ENCODE peak calls at places on chromosomes 13 and 19, in ten cellular contexts. Q, E, X, O, Y, J, A, P, F and L are unnamed samples. For H3K36me3, the result is how much of the 10 kb centered on the place peaks cover.

GRCh38 chr19:29805026-29805925 is 6.5 kb upstream of the CCNE1 start:
- DNase-seq in J (no peak), O (no peak), F (no peak), Y (peak), P (no peak), A (peak), Q (no peak), E (no peak), X (no peak), L (no peak)

GRCh38 chr13:30409911-30410704 is 12.2 kb upstream of the UBE2L5 start:
- DNase-seq in J (peak), X (no peak), E (no peak), Y (peak), F (no peak), Q (no peak), A (peak), O (peak), P (no peak), L (no peak)

GRCh38 chr19:43634877-43635560 is 4.6 kb downstream of the CADM4 start:
- DNase-seq in P (peak), E (no peak), X (peak), Q (no peak), F (no peak), Y (no peak), O (peak), J (peak), A (no peak), L (no peak)

GRCh38 chr19:28289294-28290063 is 923.5 kb downstream of the UQCRFS1 start:
- DNase-seq in Y (peak), A (no peak), J (peak), P (no peak), O (peak), X (no peak), F (no peak), E (no peak), Q (peak), L (no peak)

GRCh38 chr19:47156861-47157454 is 26.3 kb downstream of the SAE1 start:
- DNase-seq in O (no peak), E (no peak), F (no peak), A (no peak), J (peak), Y (no peak), X (no peak), P (no peak), Q (no peak), L (no peak)

GRCh38 chr13:35514801-35515502 is 38.5 kb upstream of the MAB21L1 start:
- DNase-seq in E (no peak), P (no peak), A (no peak), Y (no peak), O (no peak), F (no peak), X (no peak), Q (no peak), J (no peak), L (no peak)

GRCh38 chr13:60080871-60081270 is 82.9 kb downstream of the DIAPH3 start:
- DNase-seq in Q (no peak), O (no peak), P (no peak), E (no peak), J (no peak), A (no peak), Y (no peak), X (no peak), F (no peak), L (no peak)

GRCh38 chr13:25874907-25875306 is 176.9 kb downstream of the SHISA2 start:
- DNase-seq in F (no peak), E (no peak), X (peak), P (no peak), Y (no peak), O (peak), Q (no peak), J (no peak), A (no peak), L (no peak)

GRCh38 chr19:2983351-2984195 is 6.2 kb downstream of the TLE6 start:
- DNase-seq in X (peak), E (no peak), A (peak), F (no peak), Q (peak), Y (peak), P (peak), O (peak), J (peak), L (no peak)

GRCh38 chr13:72205773-72206172 is 338.8 kb upstream of the DACH1 start:
- DNase-seq in O (no peak), E (no peak), P (no peak), F (no peak), X (no peak), A (no peak), Y (peak), J (no peak), Q (no peak), L (no peak)

GRCh38 chr19:18366027-18366435 is 19.9 kb upstream of the GDF15 start:
- DNase-seq in E (no peak), A (no peak), J (no peak), Y (peak), P (no peak), Q (no peak), X (no peak), F (no peak), O (no peak), L (no peak)

GRCh38 chr13:89746554-89746953 is 1600.9 kb upstream of the MIR17HG start:
- DNase-seq in A (no peak), P (no peak), Q (no peak), Y (no peak), E (no peak), F (no peak), O (no peak), J (peak), X (no peak), L (no peak)

GRCh38 chr13:103044054-103044453 is 22.2 kb downstream of the SLC10A2 start:
- DNase-seq in F (no peak), Y (peak), P (no peak), A (no peak), J (no peak), E (no peak), Q (no peak), X (no peak), O (no peak), L (no peak)

GRCh38 chr19:50252111-50252886 is 48.9 kb downstream of the MYH14 start:
- DNase-seq in A (no peak), J (peak), P (peak), E (no peak), F (no peak), Y (no peak), O (peak), Q (peak), X (peak), L (no peak)

GRCh38 chr19:35095667-35096368 is 19.8 kb upstream of the FXYD3 start:
- DNase-seq in J (no peak), X (no peak), E (no peak), Y (peak), Q (no peak), A (no peak), F (no peak), O (no peak), P (no peak), L (no peak)

GRCh38 chr13:83666126-83666525 is 216.1 kb downstream of the SLITRK1 start:
- DNase-seq in Q (no peak), X (no peak), E (no peak), F (no peak), O (no peak), J (no peak), P (no peak), Y (no peak), A (peak), L (peak)

GRCh38 chr13:21717817-21718216 is 46.9 kb downstream of the FGF9 start:
- DNase-seq in J (no peak), O (no peak), Q (no peak), E (no peak), Y (peak), P (no peak), X (no peak), F (peak), A (no peak), L (no peak)

GRCh38 chr13:31807090-31807541 is 67.8 kb downstream of the RXFP2 start:
- DNase-seq in Y (peak), E (no peak), J (peak), F (peak), Q (no peak), X (no peak), O (no peak), A (no peak), P (no peak), L (no peak)

GRCh38 chr13:114313061-114313860 is 1.0 kb upstream of the CHAMP1 start:
- DNase-seq in J (no peak), E (no peak), O (no peak), X (peak), P (no peak), Q (no peak), A (peak), F (no peak), Y (no peak), L (no peak)

GRCh38 chr19:38852231-38853044 is 2.7 kb upstream of the HNRNPL start:
- DNase-seq in J (peak), E (peak), A (peak), Q (peak), P (peak), Y (peak), O (peak), F (no peak), X (peak), L (no peak)

GRCh38 chr13:39597828-39598227 is 5.2 kb downstream of the LHFPL6 start:
- DNase-seq in A (peak), F (no peak), J (peak), Q (no peak), O (no peak), E (no peak), P (no peak), Y (no peak), X (peak), L (no peak)

GRCh38 chr19:54156953-54157352 is 2.6 kb downstream of the LENG1 start:
- DNase-seq in J (no peak), P (no peak), Y (no peak), O (no peak), A (no peak), E (no peak), F (no peak), X (no peak), Q (no peak), L (no peak)

GRCh38 chr13:80340643-80341097 is 256 bp downstream of the SPRY2 start:
- DNase-seq in J (peak), F (no peak), P (no peak), E (no peak), Y (no peak), Q (no peak), A (peak), X (no peak), O (no peak), L (no peak)

GRCh38 chr13:28001837-28002473 is 13.5 kb upstream of the URAD start:
- DNase-seq in F (no peak), O (no peak), P (no peak), J (no peak), Y (no peak), E (peak), X (no peak), A (no peak), Q (no peak), L (no peak)

GRCh38 chr13:33230178-33230881 is 55.2 kb downstream of the STARD13 start:
- DNase-seq in A (peak), J (peak), P (no peak), O (no peak), F (no peak), Y (no peak), Q (no peak), E (no peak), X (no peak), L (no peak)

GRCh38 chr13:20489185-20489820 is 36.4 kb downstream of the CRYL1 start:
- DNase-seq in P (no peak), F (no peak), J (no peak), Q (no peak), Y (no peak), A (peak), E (no peak), O (peak), X (peak), L (no peak)

GRCh38 chr13:81395368-81395767 is 1054.4 kb upstream of the SPRY2 start:
- DNase-seq in P (no peak), A (no peak), Q (peak), F (no peak), X (no peak), E (no peak), J (peak), O (no peak), Y (no peak), L (no peak)

GRCh38 chr13:75405976-75406703 is 75.8 kb downstream of the TBC1D4 start:
- DNase-seq in P (no peak), Q (no peak), J (peak), F (no peak), E (no peak), O (no peak), A (no peak), X (no peak), Y (no peak), L (no peak)

GRCh38 chr19:35558400-35559280 is 4.8 kb downstream of the ATP4A start:
- DNase-seq in E (no peak), X (no peak), Y (no peak), P (no peak), O (no peak), Q (no peak), F (no peak), J (no peak), A (no peak), L (no peak)

GRCh38 chr19:1525343-1525742 is 1.5 kb downstream of the PLK5 start:
- DNase-seq in O (no peak), X (no peak), P (peak), E (no peak), Q (no peak), J (no peak), Y (no peak), F (no peak), A (no peak), L (no peak)
- TF ChIP-seq CTCF in O (no peak), X (no peak), P (no peak), E (no peak), Q (no peak), J (no peak), Y (no peak), F (no peak), A (no peak), L (no peak)

GRCh38 chr19:13031917-13032623 is 36.8 kb downstream of the NFIX start:
- DNase-seq in Y (peak), F (no peak), J (no peak), X (no peak), O (no peak), A (peak), E (no peak), P (no peak), Q (no peak), L (no peak)
- H3K36me3 ChIP-seq in Y (under half), F (under half), J (under half), X (under half), O (under half), A (under half), E (under half), P (under half), Q (under half), L (under half)

GRCh38 chr19:37719111-37719926 is at the start of gene ZNF607:
- DNase-seq in O (peak), E (peak), P (peak), X (peak), Y (peak), Q (peak), A (peak), J (peak), F (peak), L (peak)
- TF ChIP-seq CTCF in O (peak), E (peak), P (peak), X (peak), Y (peak), Q (peak), A (peak), J (peak), F (peak), L (peak)

DNA sequence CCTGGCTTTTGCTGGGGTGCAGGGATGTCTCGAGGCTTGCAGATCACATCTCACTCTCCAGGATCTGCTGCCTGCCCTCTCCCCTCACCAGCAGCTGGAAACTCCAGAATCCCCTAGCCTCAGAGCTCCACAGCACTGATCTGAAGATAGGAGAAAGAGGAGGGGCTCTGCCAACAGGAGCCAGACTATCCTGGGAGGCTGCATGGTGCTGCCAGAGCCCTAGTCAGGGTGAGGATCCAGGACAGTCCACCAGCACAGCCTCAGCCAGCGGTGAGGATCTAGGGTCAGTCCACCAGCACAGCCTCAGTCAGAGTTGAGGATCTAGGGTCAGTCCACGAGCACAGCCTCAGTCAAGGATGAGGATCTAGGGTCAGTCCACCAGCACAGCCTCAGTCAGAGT is 65.2 kb downstream of the RAB20 start:
- DNase-seq in Y (no peak), X (no peak), J (no peak), A (no peak), O (no peak), P (no peak), Q (no peak), F (no peak), E (no peak), L (no peak)
- H3K36me3 ChIP-seq in Y (under half), X (under half), J (under half), A (half or more), O (under half), P (under half), Q (under half), F (under half), E (under half), L (under half)

GRCh38 chr13:54989418-54989817 is 1960.8 kb downstream of the OLFM4 start:
- DNase-seq in P (no peak), X (no peak), O (no peak), Y (no peak), E (no peak), Q (no peak), A (no peak), J (no peak), F (no peak), L (no peak)
- TF ChIP-seq CTCF in P (peak), X (no peak), O (no peak), Y (no peak), E (no peak), Q (no peak), A (no peak), J (no peak), F (no peak), L (no peak)

GRCh38 chr13:49053899-49054298 is 78.2 kb downstream of the FNDC3A start:
- DNase-seq in Q (no peak), A (no peak), X (no peak), F (no peak), E (no peak), J (no peak), P (no peak), Y (no peak), O (no peak), L (no peak)
- H3K36me3 ChIP-seq in Q (under half), A (under half), X (under half), F (under half), E (under half), J (under half), P (under half), Y (under half), O (under half), L (under half)

GRCh38 chr19:33375760-33376159 is 2.3 kb downstream of the CEBPG start:
- DNase-seq in A (peak), Q (no peak), O (no peak), P (no peak), J (peak), Y (peak), E (no peak), X (no peak), F (no peak), L (no peak)

GRCh38 chr19:33375156-33375744 is 1.7 kb downstream of the CEBPG start:
- DNase-seq in A (no peak), P (no peak), O (no peak), Y (no peak), J (no peak), Q (no peak), F (no peak), E (no peak), X (peak), L (no peak)

GRCh38 chr19:33376423-33376822 is 2.9 kb downstream of the CEBPG start:
- DNase-seq in E (no peak), P (no peak), F (peak), O (peak), X (no peak), Y (peak), Q (peak), A (peak), J (peak), L (peak)

GRCh38 chr19:33374406-33374703 is 846 bp downstream of the CEBPG start:
- DNase-seq in O (peak), E (no peak), Y (peak), J (no peak), A (peak), P (no peak), Q (no peak), X (peak), F (no peak), L (no peak)

GRCh38 chr19:33373701-33374405 is at the start of gene CEBPG:
- DNase-seq in P (peak), A (peak), O (peak), E (no peak), F (no peak), X (peak), Y (peak), Q (no peak), J (peak), L (no peak)
- TF ChIP-seq CTCF in P (peak), A (peak), O (peak), E (no peak), F (no peak), X (peak), Y (no peak), Q (no peak), J (no peak), L (peak)